ENCODE peak calls at places on chromosomes 3 and 15, in ten cellular contexts. E is RWPE1; F is body of pancreas; C is fibroblast of lung; V is endothelial cell; U is stimulated activated CD8-positive, alpha-beta memory T cell treated with anti-CD3 and anti-CD28 coated beads, Interleukin-2, amount 100 ng/mL, for 1 hour; W is mammary epithelial cell; Q is coronary artery; A is stimulated activated CD4-positive, alpha-beta T cell treated with anti-CD3 and anti-CD28 coated beads, Interleukin-15, amount 100 ng/mL, for 1 hour; K is NCI-H524. R is an unnamed sample.

GRCh38 chr3:66609660-66610547 is 109.1 kb upstream of the LRIG1 start:
- DNase-seq in C (peak; percentile 92), K (peak; percentile 29), V (no peak), U (no peak), A (no peak), E (peak; percentile 5), W (peak; percentile 16), F (peak; percentile 23), Q (no peak), R (no peak)

GRCh38 chr15:101242160-101242998 is 9.5 kb downstream of the CHSY1 start:
- DNase-seq in U (peak; percentile 19), F (no peak), C (peak; percentile 77), V (no peak), W (peak; percentile 57), K (no peak), E (peak; percentile 73), A (no peak), Q (no peak), R (no peak)

GRCh38 chr3:184240384-184241140 is 8.2 kb downstream of the ALG3 start:
- DNase-seq in Q (no peak), C (peak; percentile 33), K (no peak), V (peak; percentile 58), A (no peak), W (no peak), U (no peak), F (no peak), E (no peak), R (no peak)

GRCh38 chr3:42698216-42698910 is 4.2 kb downstream of the HHATL start:
- DNase-seq in A (no peak), K (no peak), W (no peak), E (no peak), U (no peak), V (no peak), Q (no peak), F (no peak), C (no peak), R (no peak)

GRCh38 chr3:194707176-194707575 is 21.5 kb downstream of the FAM43A start:
- DNase-seq in A (no peak), U (no peak), K (no peak), V (no peak), W (no peak), E (no peak), Q (no peak), F (no peak), C (peak; percentile 32), R (no peak)

GRCh38 chr3:143000525-143000924 is 845 bp upstream of the U2SURP start:
- DNase-seq in E (peak; percentile 75), A (no peak), K (peak; percentile 16), C (peak; percentile 84), U (no peak), Q (no peak), W (peak; percentile 76), V (no peak), F (no peak), R (no peak)

GRCh38 chr3:13451301-13451673 is 28.8 kb upstream of the HDAC11 start:
- DNase-seq in C (peak; percentile 46), E (no peak), F (peak; percentile 19), A (no peak), V (no peak), K (peak; percentile 39), U (no peak), W (peak; percentile 68), Q (no peak), R (no peak)

GRCh38 chr3:12890610-12891390 is 49.4 kb upstream of the RPL32 start:
- DNase-seq in W (no peak), K (no peak), C (no peak), U (no peak), E (no peak), A (no peak), Q (no peak), V (no peak), F (no peak), R (no peak)

GRCh38 chr15:88493811-88494210 is 26.3 kb downstream of the MRPS11 start:
- DNase-seq in U (no peak), F (no peak), W (no peak), K (peak; percentile 99), V (no peak), A (no peak), C (no peak), E (no peak), Q (no peak), R (no peak)

GRCh38 chr3:120448707-120449650 is 1.8 kb downstream of the FSTL1 start:
- DNase-seq in W (peak; percentile 47), Q (peak; percentile 75), E (peak; percentile 22), V (peak; percentile 50), A (no peak), C (peak; percentile 95), U (no peak), F (no peak), K (no peak), R (no peak)

GRCh38 chr3:165830746-165831145 is 6.5 kb downstream of the BCHE start:
- DNase-seq in C (no peak), U (no peak), F (no peak), K (no peak), Q (no peak), W (no peak), E (no peak), V (no peak), A (no peak), R (no peak)

GRCh38 chr15:88256261-88257230 is at the start of gene NTRK3:
- DNase-seq in W (peak; percentile 7), Q (no peak), C (peak; percentile 56), E (no peak), U (no peak), K (peak; percentile 53), A (no peak), F (no peak), V (peak; percentile 37), R (no peak)

GRCh38 chr3:71710906-71711494 is 14.2 kb downstream of the EIF4E3 start:
- DNase-seq in V (no peak), E (peak; percentile 49), K (peak; percentile 65), A (no peak), W (peak; percentile 33), F (no peak), U (no peak), C (peak; percentile 51), Q (no peak), R (peak; percentile 38)

GRCh38 chr3:63967675-63968611 is 55.4 kb downstream of the PSMD6 start:
- DNase-seq in C (peak; percentile 82), W (peak; percentile 23), V (no peak), F (peak; percentile 57), U (no peak), A (no peak), K (peak; percentile 86), E (no peak), Q (no peak), R (peak; percentile 28)

GRCh38 chr3:42680806-42681205 is 4.5 kb upstream of the KLHL40 start:
- DNase-seq in F (no peak), K (no peak), V (no peak), A (no peak), C (peak; percentile 46), Q (no peak), W (no peak), U (no peak), E (no peak), R (no peak)

GRCh38 chr15:98668566-98669308 is 20.4 kb downstream of the IGF1R start:
- DNase-seq in C (peak; percentile 78), W (peak; percentile 93), V (no peak), Q (no peak), F (no peak), A (peak; percentile 31), U (no peak), E (peak; percentile 79), K (no peak), R (no peak)

GRCh38 chr15:59180946-59181345 is 25.7 kb upstream of the LDHAL6B start:
- DNase-seq in U (no peak), F (no peak), W (no peak), E (no peak), Q (no peak), C (peak; percentile 73), A (no peak), K (peak; percentile 99), V (peak; percentile 19), R (no peak)

GRCh38 chr3:48960841-48961413 is 29.1 kb upstream of the P4HTM start:
- DNase-seq in K (no peak), A (no peak), U (no peak), V (no peak), Q (no peak), E (no peak), F (no peak), C (no peak), W (no peak), R (peak; percentile 18)

GRCh38 chr15:72604794-72605193 is 49.7 kb upstream of the GOLGA6B start:
- DNase-seq in A (no peak), V (peak; percentile 23), W (no peak), U (no peak), Q (no peak), C (no peak), K (no peak), E (peak; percentile 13), F (no peak), R (no peak)

GRCh38 chr3:52024765-52025452 is 29.2 kb upstream of the RPL29 start:
- DNase-seq in C (no peak), U (no peak), F (no peak), W (no peak), V (no peak), K (no peak), Q (no peak), E (no peak), A (no peak), R (no peak)

GRCh38 chr15:92882697-92883642 is 17.2 kb upstream of the CHD2 start:
- DNase-seq in A (peak; percentile 26), V (peak; percentile 28), W (no peak), F (peak; percentile 52), Q (no peak), U (no peak), C (no peak), E (no peak), K (no peak), R (no peak)

GRCh38 chr15:48493084-48493762 is 152.3 kb downstream of the FBN1 start:
- DNase-seq in Q (no peak), U (no peak), C (peak; percentile 97), W (peak; percentile 73), F (no peak), E (peak; percentile 16), K (no peak), V (no peak), A (no peak), R (peak; percentile 89)

GRCh38 chr3:39180546-39181346 is 11.6 kb downstream of the XIRP1 start:
- DNase-seq in A (peak; percentile 80), W (peak; percentile 86), E (peak; percentile 78), Q (peak; percentile 96), V (peak; percentile 76), K (peak; percentile 90), F (peak; percentile 97), U (peak; percentile 85), C (peak; percentile 77), R (peak; percentile 60)

GRCh38 chr3:62011667-62012066 is 361.7 kb downstream of the FEZF2 start:
- DNase-seq in W (no peak), U (no peak), F (no peak), Q (no peak), V (no peak), E (no peak), A (no peak), K (no peak), C (peak; percentile 4), R (peak; percentile 13)